ENCODE peak calls at places on chromosomes 1 and 21, in five cellular contexts. Z is breast epithelium, D is NB4, Y is IMR-90, F is astrocyte of the cerebellum. V is an unnamed sample.

GRCh38 chr1:231428392-231428791 is 6.3 kb upstream of the EGLN1 start:
- DNase-seq in Y (no peak), D (no peak), F (no peak), Z (no peak), V (no peak)

GRCh38 chr1:52601976-52602327 is 219 bp upstream of the GPX7 start:
- DNase-seq in Z (no peak), D (no peak), F (no peak), Y (no peak), V (no peak)

GRCh38 chr1:1631793-1632420 is at the start of gene MMP23B:
- DNase-seq in F (no peak), Y (no peak), D (peak), Z (no peak), V (no peak)

GRCh38 chr1:201269900-201270410 is 13.4 kb upstream of the PKP1 start:
- DNase-seq in Y (no peak), D (no peak), F (no peak), Z (no peak), V (no peak)

GRCh38 chr1:26411624-26412074 is 1.0 kb downstream of the LIN28A start:
- DNase-seq in F (no peak), Y (no peak), Z (no peak), D (no peak), V (no peak)

GRCh38 chr1:114033961-114034360 is 54.7 kb downstream of the OLFML3 start:
- DNase-seq in D (no peak), F (no peak), Y (no peak), Z (no peak), V (no peak)

GRCh38 chr1:92989253-92989652 is 28.0 kb upstream of the DIPK1A start:
- DNase-seq in D (no peak), F (no peak), Y (no peak), Z (no peak), V (no peak)

GRCh38 chr1:198681831-198682756 is 43.3 kb downstream of the PTPRC start:
- DNase-seq in Y (peak), F (peak), D (peak), Z (no peak), V (peak)

GRCh38 chr1:82578086-82578726 is 777.5 kb downstream of the ADGRL2 start:
- DNase-seq in D (no peak), F (no peak), Z (no peak), Y (no peak), V (no peak)

GRCh38 chr1:156947818-156948525 is 27.5 kb downstream of the LRRC71 start:
- DNase-seq in D (no peak), Y (no peak), F (no peak), Z (no peak), V (no peak)

GRCh38 chr21:42798106-42798505 is 81.2 kb downstream of the WDR4 start:
- DNase-seq in D (no peak), Z (no peak), Y (no peak), F (no peak), V (no peak)

GRCh38 chr1:94553323-94553730 is 11.8 kb upstream of the F3 start:
- DNase-seq in Z (no peak), D (no peak), F (no peak), Y (peak), V (peak)

GRCh38 chr1:212791261-212791675 is 309 bp downstream of the NSL1 start:
- DNase-seq in D (no peak), Y (peak), Z (no peak), F (no peak), V (peak)

GRCh38 chr1:23140940-23141596 is 27.6 kb downstream of the LUZP1 start:
- DNase-seq in Y (no peak), F (no peak), D (no peak), Z (no peak), V (no peak)

GRCh38 chr21:33588485-33589335 is at the start of gene DONSON:
- DNase-seq in Y (peak), D (peak), Z (peak), F (peak), V (peak)

GRCh38 chr21:33255404-33255803 is 10.8 kb upstream of the IL10RB start:
- DNase-seq in Y (no peak), Z (no peak), D (no peak), F (no peak), V (no peak)

GRCh38 chr1:21254335-21254951 is 35.8 kb downstream of the ECE1 start:
- DNase-seq in D (no peak), Y (peak), Z (no peak), F (peak), V (no peak)

DNA sequence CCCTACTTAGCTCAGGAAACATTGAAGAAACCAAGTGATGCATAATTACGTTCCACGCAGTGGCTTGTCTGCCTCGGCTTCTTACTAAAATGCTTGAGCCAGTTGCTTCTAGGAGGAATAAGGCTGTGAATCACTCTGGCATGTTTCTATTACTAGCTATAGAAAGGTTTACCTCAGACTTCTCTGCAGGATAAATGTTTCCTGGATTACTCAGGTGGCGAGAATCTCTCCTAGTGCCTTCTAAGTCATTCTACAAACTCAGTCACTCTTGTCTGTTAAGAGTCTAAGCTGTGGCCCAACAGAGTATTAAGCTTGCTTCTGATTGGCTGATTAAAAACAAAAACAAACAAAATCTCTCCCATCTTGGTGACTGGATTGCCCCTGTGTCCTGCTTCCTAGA is 92.0 kb upstream of the RALGPS2 start:
- DNase-seq in Y (peak), F (peak), Z (no peak), D (no peak), V (peak)
- H3K4me3 ChIP-seq in Y (no peak), F (no peak), Z (no peak), D (no peak), V (no peak)

DNA sequence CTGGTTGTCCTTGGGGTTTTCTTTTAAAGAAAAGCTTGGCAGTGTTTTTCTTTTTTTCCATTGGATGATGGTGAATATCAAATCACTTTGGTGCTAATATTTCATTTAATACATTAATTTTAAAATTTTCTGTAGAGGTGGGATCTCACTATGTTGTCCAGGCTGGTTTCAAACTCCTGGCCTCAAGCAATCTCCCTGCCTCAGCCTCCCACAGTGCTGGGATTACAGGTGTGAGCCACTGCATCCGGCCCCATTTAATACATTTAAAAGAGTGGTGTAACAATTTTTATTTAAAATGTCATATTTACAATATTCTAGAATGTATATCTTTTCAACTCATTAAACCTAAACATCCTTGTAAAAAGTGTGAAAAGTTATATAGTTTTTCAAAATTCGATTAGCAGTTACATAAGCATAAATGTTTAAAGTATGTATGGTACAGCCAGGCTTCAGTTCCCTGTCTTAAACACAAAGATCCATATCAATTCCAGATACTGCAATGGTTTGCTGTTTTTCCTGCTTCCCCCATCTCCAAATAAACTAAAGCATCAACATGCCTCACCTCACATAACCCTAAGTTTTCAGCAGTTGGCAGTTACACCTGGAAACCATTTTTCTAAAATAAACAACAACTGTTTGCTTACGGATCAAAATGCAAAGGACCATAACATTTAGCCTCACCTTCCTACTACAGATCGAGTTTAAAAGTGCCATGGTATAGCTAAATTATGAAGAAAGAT is 8.9 kb upstream of the LGALS8 start:
- DNase-seq in D (no peak), Y (no peak), F (no peak), Z (no peak), V (no peak)
- H3K4me3 ChIP-seq in D (no peak), Y (no peak), F (no peak), Z (no peak), V (no peak)

DNA sequence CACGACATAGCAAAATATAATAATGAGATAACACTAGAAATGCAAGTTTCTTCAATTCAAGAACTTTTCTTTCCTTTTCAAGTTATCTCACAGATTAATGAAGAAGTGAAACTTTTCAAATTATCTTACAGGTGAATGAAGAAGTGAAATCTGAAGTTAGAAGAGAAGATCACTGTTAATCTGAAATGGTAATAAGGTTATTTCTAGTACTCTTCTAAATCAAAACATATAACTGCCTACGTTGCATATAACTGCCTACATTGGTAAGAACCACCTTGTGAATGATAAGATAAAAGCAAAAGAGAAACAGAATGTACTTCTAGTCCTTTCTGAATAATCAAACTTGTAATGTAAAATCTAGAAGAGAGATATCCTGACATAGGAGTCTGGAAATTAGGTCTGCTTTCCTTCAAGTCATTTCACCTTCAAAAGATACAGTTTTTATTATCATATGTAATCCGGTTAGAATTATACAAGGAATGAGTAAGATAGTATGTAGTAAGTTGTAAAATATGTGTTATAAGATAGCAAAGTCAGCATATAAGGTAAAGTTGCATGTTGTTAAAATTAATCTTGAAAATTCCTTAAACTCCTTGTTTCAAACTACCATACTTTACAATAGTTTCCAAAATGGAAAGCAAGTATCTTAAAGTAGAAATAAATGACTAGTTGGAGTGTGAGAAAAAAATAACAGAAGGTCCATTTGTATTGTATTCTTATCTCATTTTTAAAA is 522.4 kb upstream of the ZRANB2 start:
- DNase-seq in F (no peak), D (no peak), Z (no peak), Y (no peak), V (no peak)
- H3K4me3 ChIP-seq in F (no peak), D (no peak), Z (no peak), Y (no peak), V (no peak)

DNA sequence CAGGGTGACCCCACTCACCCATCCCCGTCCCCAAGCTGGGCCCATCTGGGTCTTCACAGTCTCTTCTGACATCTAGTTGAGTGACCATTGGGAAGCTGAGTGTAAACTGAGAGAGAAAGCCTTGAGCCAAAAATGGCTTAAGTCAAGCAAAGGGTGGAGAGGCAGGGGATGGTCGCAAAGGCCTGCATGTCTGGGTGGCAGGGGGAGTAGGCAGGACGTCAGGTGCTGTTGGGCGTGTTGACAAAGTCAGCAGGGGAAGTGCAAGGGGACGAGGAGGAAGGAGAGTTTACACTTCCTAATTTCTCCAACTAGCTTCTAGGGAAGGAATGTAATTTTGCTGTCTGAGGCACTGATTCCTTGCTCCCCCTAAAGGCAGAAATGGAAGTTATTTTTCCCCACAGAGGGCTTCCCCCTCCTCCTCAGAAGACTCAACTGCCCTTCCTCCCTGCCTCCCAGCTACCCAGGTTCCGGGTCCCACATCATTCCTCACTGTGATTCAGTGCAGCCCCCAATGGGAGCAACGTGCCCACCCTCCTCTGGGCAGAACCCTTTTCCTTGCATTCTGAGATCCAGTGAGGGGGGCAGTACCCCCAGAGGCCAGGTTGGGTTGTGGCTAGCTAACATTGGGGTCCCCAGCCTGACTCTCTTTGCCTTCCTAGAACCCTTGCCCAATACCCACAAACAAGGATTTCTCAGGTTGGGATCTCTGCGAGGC is 1.2 kb upstream of the ADORA1 start:
- DNase-seq in D (peak), Z (peak), F (no peak), Y (peak), V (no peak)
- H3K4me3 ChIP-seq in D (no peak), Z (no peak), F (no peak), Y (no peak), V (no peak)